ENCODE peak calls at places on chromosomes 2 and 18, in four cellular contexts. One of them, this sample, is unnamed.

GRCh38 chr18:38752430-38752829 is 1186.8 kb upstream of the CELF4 start:
- DNase-seq in GM23248: no peak
- DNase-seq in small intestine: no peak
- DNase-seq in neural progenitor cell: no peak
- DNase-seq in this sample: no peak

GRCh38 chr2:168353251-168353650 is 102.8 kb upstream of the CERS6 start:
- DNase-seq in GM23248: no peak
- DNase-seq in small intestine: no peak
- DNase-seq in neural progenitor cell: no peak
- DNase-seq in this sample: no peak

GRCh38 chr2:240775911-240776310 is 44.1 kb downstream of the KIF1A start:
- DNase-seq in GM23248: no peak
- DNase-seq in small intestine: no peak
- DNase-seq in neural progenitor cell: no peak
- DNase-seq in this sample: no peak

GRCh38 chr2:239009001-239009961 is 161.4 kb downstream of the TWIST2 start:
- DNase-seq in GM23248: no peak
- DNase-seq in small intestine: no peak
- DNase-seq in neural progenitor cell: no peak
- DNase-seq in this sample: no peak

GRCh38 chr2:160406591-160407392 is 86.8 kb downstream of the RBMS1 start:
- DNase-seq in GM23248: peak; percentile 84
- DNase-seq in small intestine: peak; percentile 66
- DNase-seq in neural progenitor cell: peak; percentile 73
- DNase-seq in this sample: peak; percentile 37

GRCh38 chr18:76553715-76554603 is 58.9 kb upstream of the ZNF516 start:
- DNase-seq in GM23248: peak; percentile 62
- DNase-seq in small intestine: no peak
- DNase-seq in neural progenitor cell: no peak
- DNase-seq in this sample: no peak

GRCh38 chr2:151238527-151239487 is 22.9 kb downstream of the RBM43 start:
- DNase-seq in GM23248: peak; percentile 90
- DNase-seq in small intestine: peak; percentile 42
- DNase-seq in neural progenitor cell: peak; percentile 73
- DNase-seq in this sample: no peak

GRCh38 chr2:28377201-28377816 is 15.3 kb upstream of the FOSL2 start:
- DNase-seq in GM23248: no peak
- DNase-seq in small intestine: peak; percentile 92
- DNase-seq in neural progenitor cell: no peak
- DNase-seq in this sample: no peak

GRCh38 chr2:198004921-198005829 is 200.8 kb downstream of the PLCL1 start:
- DNase-seq in GM23248: no peak
- DNase-seq in small intestine: no peak
- DNase-seq in neural progenitor cell: no peak
- DNase-seq in this sample: no peak

GRCh38 chr18:69725855-69726508 is 221.7 kb downstream of the CD226 start:
- DNase-seq in GM23248: no peak
- DNase-seq in small intestine: no peak
- DNase-seq in neural progenitor cell: no peak
- DNase-seq in this sample: no peak

GRCh38 chr18:7485616-7486015 is 81.5 kb upstream of the PTPRM start:
- DNase-seq in GM23248: no peak
- DNase-seq in small intestine: no peak
- DNase-seq in neural progenitor cell: no peak
- DNase-seq in this sample: no peak

GRCh38 chr18:58101291-58101706 is 57.3 kb downstream of the NEDD4L start:
- DNase-seq in GM23248: no peak
- DNase-seq in small intestine: no peak
- DNase-seq in neural progenitor cell: peak; percentile 19
- DNase-seq in this sample: no peak

GRCh38 chr2:157055660-157056199 is 201.8 kb upstream of the GALNT5 start:
- DNase-seq in GM23248: peak; percentile 54
- DNase-seq in small intestine: peak; percentile 19
- DNase-seq in neural progenitor cell: no peak
- DNase-seq in this sample: no peak

GRCh38 chr18:66107546-66107945 is 356.7 kb downstream of the CDH7 start:
- DNase-seq in GM23248: no peak
- DNase-seq in small intestine: no peak
- DNase-seq in neural progenitor cell: no peak
- DNase-seq in this sample: no peak

GRCh38 chr2:106144621-106145331 is 49.3 kb downstream of the UXS1 start:
- DNase-seq in GM23248: no peak
- DNase-seq in small intestine: no peak
- DNase-seq in neural progenitor cell: no peak
- DNase-seq in this sample: no peak

GRCh38 chr2:32484907-32485306 is 128.1 kb downstream of the BIRC6 start:
- DNase-seq in GM23248: peak; percentile 97
- DNase-seq in small intestine: peak; percentile 2
- DNase-seq in neural progenitor cell: no peak
- DNase-seq in this sample: no peak

GRCh38 chr2:164150601-164151000 is 414.8 kb upstream of the FIGN start:
- DNase-seq in GM23248: peak; percentile 26
- DNase-seq in small intestine: no peak
- DNase-seq in neural progenitor cell: no peak
- DNase-seq in this sample: no peak

GRCh38 chr18:24009651-24010333 is 4.8 kb upstream of the TTC39C start:
- DNase-seq in GM23248: no peak
- DNase-seq in small intestine: no peak
- DNase-seq in neural progenitor cell: no peak
- DNase-seq in this sample: no peak

DNA sequence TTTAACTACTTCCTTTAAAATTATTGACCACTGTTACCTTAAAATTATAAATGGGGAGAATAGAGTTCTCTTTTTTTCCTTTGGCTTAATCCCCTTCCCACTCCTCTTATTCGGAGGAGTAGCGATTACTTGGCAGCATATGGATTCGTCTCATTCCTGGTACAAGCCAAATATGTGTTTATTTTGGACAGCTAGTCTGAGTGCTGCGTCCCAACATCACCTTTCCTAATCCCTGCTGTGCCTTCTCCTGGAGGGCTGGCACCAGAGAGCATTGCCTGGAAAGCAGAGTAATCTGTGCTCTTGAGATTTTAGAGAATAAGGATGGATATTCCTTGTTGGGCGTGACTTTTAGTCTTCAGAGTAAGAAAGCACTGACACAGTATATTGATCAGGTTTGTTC is 185.6 kb downstream of the AGAP1 start:
- DNase-seq in GM23248: no peak
- DNase-seq in small intestine: no peak
- DNase-seq in neural progenitor cell: no peak
- DNase-seq in this sample: no peak
- H3K4me3 ChIP-seq in GM23248: no peak overlapping the region
- H3K4me3 ChIP-seq in small intestine: no peak overlapping the region
- H3K4me3 ChIP-seq in neural progenitor cell: no peak overlapping the region
- H3K4me3 ChIP-seq in this sample: no peak overlapping the region

GRCh38 chr2:15943378-15943851 is 3.1 kb downstream of the MYCN start:
- DNase-seq in GM23248: no peak
- DNase-seq in small intestine: peak; percentile 36
- DNase-seq in neural progenitor cell: peak; percentile 85
- DNase-seq in this sample: no peak
- H3K27ac ChIP-seq in GM23248: no peak overlapping the region
- H3K27ac ChIP-seq in small intestine: peak overlapping the region; percentile 26
- H3K27ac ChIP-seq in neural progenitor cell: no peak overlapping the region
- H3K27ac ChIP-seq in this sample: no peak overlapping the region

GRCh38 chr2:63667132-63667531 is 78.4 kb downstream of the MDH1 start:
- DNase-seq in GM23248: peak; percentile 30
- DNase-seq in small intestine: no peak
- DNase-seq in neural progenitor cell: no peak
- DNase-seq in this sample: no peak

GRCh38 chr2:63665806-63666205 is 77.0 kb downstream of the MDH1 start:
- DNase-seq in GM23248: peak; percentile 86
- DNase-seq in small intestine: no peak
- DNase-seq in neural progenitor cell: no peak
- DNase-seq in this sample: no peak

GRCh38 chr2:63669596-63669995 is 80.8 kb downstream of the MDH1 start:
- DNase-seq in GM23248: no peak
- DNase-seq in small intestine: no peak
- DNase-seq in neural progenitor cell: no peak
- DNase-seq in this sample: no peak

GRCh38 chr2:63668000-63668399 is 79.2 kb downstream of the MDH1 start:
- DNase-seq in GM23248: no peak
- DNase-seq in small intestine: no peak
- DNase-seq in neural progenitor cell: no peak
- DNase-seq in this sample: no peak

GRCh38 chr2:63668464-63668863 is 79.7 kb downstream of the MDH1 start:
- DNase-seq in GM23248: no peak
- DNase-seq in small intestine: no peak
- DNase-seq in neural progenitor cell: no peak
- DNase-seq in this sample: no peak
- H3K4me3 ChIP-seq in GM23248: no peak overlapping the region
- H3K4me3 ChIP-seq in small intestine: no peak overlapping the region
- H3K4me3 ChIP-seq in neural progenitor cell: no peak overlapping the region
- H3K4me3 ChIP-seq in this sample: no peak overlapping the region

GRCh38 chr18:72869786-72870185 is 2.0 kb upstream of the NETO1 start:
- DNase-seq in GM23248: no peak
- DNase-seq in small intestine: no peak
- DNase-seq in neural progenitor cell: peak; percentile 50
- DNase-seq in this sample: no peak
- H3K27ac ChIP-seq in GM23248: no peak overlapping the region
- H3K27ac ChIP-seq in small intestine: no peak overlapping the region
- H3K27ac ChIP-seq in neural progenitor cell: no peak overlapping the region
- H3K27ac ChIP-seq in this sample: no peak overlapping the region

GRCh38 chr2:102304268-102304667 is 7.1 kb upstream of the IL1RL1 start:
- DNase-seq in GM23248: peak; percentile 74
- DNase-seq in small intestine: no peak
- DNase-seq in neural progenitor cell: no peak
- DNase-seq in this sample: no peak

GRCh38 chr2:102303589-102303988 is 7.8 kb upstream of the IL1RL1 start:
- DNase-seq in GM23248: no peak
- DNase-seq in small intestine: no peak
- DNase-seq in neural progenitor cell: no peak
- DNase-seq in this sample: no peak

GRCh38 chr2:102306125-102306524 is 5.2 kb upstream of the IL1RL1 start:
- DNase-seq in GM23248: no peak
- DNase-seq in small intestine: no peak
- DNase-seq in neural progenitor cell: no peak
- DNase-seq in this sample: no peak

GRCh38 chr2:102302458-102302857 is 8.9 kb upstream of the IL1RL1 start:
- DNase-seq in GM23248: no peak
- DNase-seq in small intestine: no peak
- DNase-seq in neural progenitor cell: no peak
- DNase-seq in this sample: no peak

DNA sequence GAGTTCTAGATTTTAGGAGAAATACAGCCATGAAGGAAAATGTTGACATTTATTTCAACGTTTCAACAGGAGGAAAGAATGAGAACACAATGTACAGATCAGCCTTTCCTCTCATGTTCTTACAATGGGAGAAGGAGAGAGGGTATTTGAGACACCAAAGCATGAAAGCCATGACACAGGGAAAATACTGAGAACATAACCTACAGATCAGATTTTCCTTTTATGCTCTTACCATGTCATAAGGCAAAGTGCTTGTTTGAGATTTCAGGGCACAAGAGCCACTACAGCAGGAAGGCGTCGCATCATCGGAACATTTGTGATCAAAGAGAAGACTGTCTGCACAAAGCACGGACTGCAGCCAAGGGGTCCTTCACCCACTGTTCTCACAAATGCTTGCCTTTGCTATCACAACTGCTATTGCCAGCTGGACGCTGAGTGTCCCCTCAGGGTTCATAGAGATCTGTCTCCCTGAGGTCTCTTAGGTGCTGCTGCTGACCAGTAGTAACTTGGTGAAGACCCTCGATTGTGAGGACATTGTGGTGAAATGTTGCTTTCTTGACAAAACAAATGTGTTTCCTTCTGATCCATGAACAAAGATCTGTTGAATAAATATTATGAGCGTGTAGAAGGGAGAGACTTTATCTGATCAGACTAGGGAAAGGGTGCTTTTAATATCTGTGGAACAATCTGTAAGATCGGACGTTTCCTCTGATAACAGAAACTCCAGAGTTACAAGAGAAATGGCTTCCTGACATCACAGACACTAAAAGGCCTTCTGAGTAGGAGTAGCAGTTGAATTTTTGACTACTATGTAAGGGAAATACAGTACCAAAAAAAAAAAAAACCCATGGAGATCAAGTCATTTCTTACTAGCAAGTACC is 6.4 kb upstream of the IL1RL1 start:
- DNase-seq in GM23248: no peak
- DNase-seq in small intestine: no peak
- DNase-seq in neural progenitor cell: no peak
- DNase-seq in this sample: no peak
- H3K4me3 ChIP-seq in GM23248: no peak overlapping the region
- H3K4me3 ChIP-seq in small intestine: no peak overlapping the region
- H3K4me3 ChIP-seq in neural progenitor cell: no peak overlapping the region
- H3K4me3 ChIP-seq in this sample: no peak overlapping the region

GRCh38 chr2:21262426-21262940 is 138.7 kb downstream of the TDRD15 start:
- DNase-seq in GM23248: no peak
- DNase-seq in small intestine: no peak
- DNase-seq in neural progenitor cell: no peak
- DNase-seq in this sample: no peak
- H3K27ac ChIP-seq in GM23248: no peak overlapping the region
- H3K27ac ChIP-seq in small intestine: no peak overlapping the region
- H3K27ac ChIP-seq in neural progenitor cell: no peak overlapping the region
- H3K27ac ChIP-seq in this sample: no peak overlapping the region

GRCh38 chr18:47968006-47968676 is 37.7 kb upstream of the SMAD2 start:
- DNase-seq in GM23248: peak; percentile 1
- DNase-seq in small intestine: no peak
- DNase-seq in neural progenitor cell: peak; percentile 93
- DNase-seq in this sample: no peak
- H3K4me3 ChIP-seq in GM23248: no peak overlapping the region
- H3K4me3 ChIP-seq in small intestine: no peak overlapping the region
- H3K4me3 ChIP-seq in neural progenitor cell: peak overlapping the region; percentile 1
- H3K4me3 ChIP-seq in this sample: no peak overlapping the region

DNA sequence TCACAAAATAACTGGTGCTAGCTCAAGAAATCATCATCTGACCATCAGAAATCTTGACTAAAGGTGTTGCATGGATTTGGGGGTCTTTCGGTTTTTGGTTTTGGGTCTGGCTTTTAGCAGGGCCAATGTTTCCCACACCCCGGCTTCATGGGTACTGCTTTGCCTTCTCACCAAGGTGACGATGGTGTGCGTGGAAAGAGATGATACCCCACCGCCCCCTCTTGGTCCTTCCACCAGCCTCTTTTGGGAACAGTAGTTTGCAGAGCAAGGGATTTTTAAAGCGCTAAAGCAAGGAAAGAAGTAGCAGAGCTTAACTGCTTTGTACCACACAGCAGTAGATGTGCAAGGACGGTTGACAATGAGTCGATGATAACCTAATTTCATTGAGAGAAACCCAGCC is 42.3 kb downstream of the BOLA3 start:
- DNase-seq in GM23248: no peak
- DNase-seq in small intestine: no peak
- DNase-seq in neural progenitor cell: no peak
- DNase-seq in this sample: no peak
- H3K27ac ChIP-seq in GM23248: no peak overlapping the region
- H3K27ac ChIP-seq in small intestine: no peak overlapping the region
- H3K27ac ChIP-seq in neural progenitor cell: no peak overlapping the region
- H3K27ac ChIP-seq in this sample: no peak overlapping the region

GRCh38 chr2:69641887-69642708 is 1.4 kb downstream of the AAK1 start:
- DNase-seq in GM23248: peak; percentile 31
- DNase-seq in small intestine: no peak
- DNase-seq in neural progenitor cell: no peak
- DNase-seq in this sample: no peak
- H3K4me3 ChIP-seq in GM23248: peak overlapping the region; percentile 93
- H3K4me3 ChIP-seq in small intestine: peak overlapping the region; percentile 96
- H3K4me3 ChIP-seq in neural progenitor cell: peak overlapping the region; percentile 99
- H3K4me3 ChIP-seq in this sample: peak overlapping the region; percentile 85